ENCODE peak calls at places on chromosome X, in six cellular contexts. One of them, this sample, is unnamed.

GRCh38 chrX:119602701-119603255 is 3.4 kb downstream of the NKRF start:
- DNase-seq in GM12878: no peak
- DNase-seq in endothelial cell of umbilical vein: no peak
- DNase-seq in A549: no peak
- DNase-seq in K562: no peak
- DNase-seq in HepG2: no peak
- DNase-seq in this sample: no peak

GRCh38 chrX:110944793-110945466 is 149.3 kb upstream of the CHRDL1 start:
- DNase-seq in endothelial cell of umbilical vein: no peak
- DNase-seq in A549: no peak
- DNase-seq in HepG2: no peak
- DNase-seq in K562: no peak
- DNase-seq in GM12878: no peak
- DNase-seq in this sample: no peak

GRCh38 chrX:104319346-104319745 is 64.6 kb upstream of the ESX1 start:
- DNase-seq in A549: no peak
- DNase-seq in K562: no peak
- DNase-seq in HepG2: no peak
- DNase-seq in GM12878: no peak
- DNase-seq in endothelial cell of umbilical vein: no peak
- DNase-seq in this sample: no peak

GRCh38 chrX:41664307-41665299 is 24.2 kb upstream of the GPR34 start:
- DNase-seq in HepG2: no peak
- DNase-seq in endothelial cell of umbilical vein: no peak
- DNase-seq in GM12878: no peak
- DNase-seq in A549: no peak
- DNase-seq in K562: no peak
- DNase-seq in this sample: no peak

GRCh38 chrX:123899701-123900100 is 39.8 kb downstream of the XIAP start:
- DNase-seq in K562: no peak
- DNase-seq in HepG2: no peak
- DNase-seq in endothelial cell of umbilical vein: peak; percentile 4
- DNase-seq in GM12878: no peak
- DNase-seq in A549: no peak
- DNase-seq in this sample: no peak

GRCh38 chrX:13868481-13869040 is 51.7 kb upstream of the GPM6B start:
- DNase-seq in A549: no peak
- DNase-seq in HepG2: no peak
- DNase-seq in K562: no peak
- DNase-seq in GM12878: no peak
- DNase-seq in endothelial cell of umbilical vein: no peak
- DNase-seq in this sample: no peak

GRCh38 chrX:47831788-47832187 is 4.9 kb upstream of the ZNF81 start:
- DNase-seq in K562: peak; percentile 67
- DNase-seq in endothelial cell of umbilical vein: peak; percentile 31
- DNase-seq in HepG2: peak; percentile 29
- DNase-seq in GM12878: no peak
- DNase-seq in A549: peak; percentile 38
- DNase-seq in this sample: peak; percentile 61

GRCh38 chrX:13752646-13753045 is 18.1 kb downstream of the OFD1 start:
- DNase-seq in GM12878: no peak
- DNase-seq in A549: no peak
- DNase-seq in K562: no peak
- DNase-seq in endothelial cell of umbilical vein: no peak
- DNase-seq in HepG2: no peak
- DNase-seq in this sample: peak; percentile 79

GRCh38 chrX:347351-348117 is 28.9 kb upstream of the GTPBP6 start:
- DNase-seq in GM12878: no peak
- DNase-seq in endothelial cell of umbilical vein: no peak
- DNase-seq in A549: no peak
- DNase-seq in HepG2: no peak
- DNase-seq in K562: no peak
- DNase-seq in this sample: no peak

GRCh38 chrX:151722241-151722846 is 6.5 kb downstream of the FATE1 start:
- DNase-seq in endothelial cell of umbilical vein: no peak
- DNase-seq in GM12878: no peak
- DNase-seq in HepG2: peak; percentile 7
- DNase-seq in A549: peak; percentile 5
- DNase-seq in K562: peak; percentile 62
- DNase-seq in this sample: peak; percentile 66

GRCh38 chrX:12702509-12703091 is 88.6 kb upstream of the PRPS2 start:
- DNase-seq in K562: peak; percentile 23
- DNase-seq in GM12878: no peak
- DNase-seq in A549: no peak
- DNase-seq in HepG2: peak; percentile 1
- DNase-seq in endothelial cell of umbilical vein: peak; percentile 1
- DNase-seq in this sample: peak; percentile 21

GRCh38 chrX:149504226-149504914 is 736 bp downstream of the IDS start:
- DNase-seq in endothelial cell of umbilical vein: no peak
- DNase-seq in A549: peak; percentile 36
- DNase-seq in K562: peak; percentile 65
- DNase-seq in HepG2: no peak
- DNase-seq in GM12878: no peak
- DNase-seq in this sample: peak; percentile 39

GRCh38 chrX:19758536-19758935 is 128.9 kb downstream of the SH3KBP1 start:
- DNase-seq in HepG2: peak; percentile 26
- DNase-seq in endothelial cell of umbilical vein: no peak
- DNase-seq in K562: peak; percentile 5
- DNase-seq in GM12878: no peak
- DNase-seq in A549: no peak
- DNase-seq in this sample: peak; percentile 89

GRCh38 chrX:15930585-15930984 is 76.0 kb upstream of the AP1S2 start:
- DNase-seq in endothelial cell of umbilical vein: peak; percentile 36
- DNase-seq in K562: peak; percentile 17
- DNase-seq in A549: peak; percentile 6
- DNase-seq in HepG2: no peak
- DNase-seq in GM12878: peak; percentile 13
- DNase-seq in this sample: peak; percentile 27

GRCh38 chrX:119688856-119689455 is 4.0 kb downstream of the SEPTIN6 start:
- DNase-seq in A549: no peak
- DNase-seq in K562: no peak
- DNase-seq in endothelial cell of umbilical vein: no peak
- DNase-seq in HepG2: no peak
- DNase-seq in GM12878: no peak
- DNase-seq in this sample: no peak

DNA sequence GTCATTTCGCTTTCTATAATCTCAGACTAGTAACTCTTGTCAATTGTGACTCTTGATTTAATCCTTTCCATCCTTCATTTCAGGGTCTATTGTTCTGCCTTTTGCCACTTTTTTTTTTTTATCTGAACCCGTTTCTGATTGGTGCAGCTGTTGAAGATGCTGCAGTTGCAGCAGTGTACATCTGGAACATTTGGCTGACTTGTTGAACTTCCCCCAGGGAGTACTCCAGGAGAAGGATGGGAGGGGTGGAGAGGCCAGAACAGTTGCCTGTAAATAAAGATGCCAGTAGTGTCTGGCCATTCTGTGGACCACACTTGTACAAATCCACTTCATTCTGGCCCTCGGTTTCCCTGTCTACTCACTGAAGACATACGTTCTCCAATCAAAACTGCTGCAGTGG is 1.0 kb upstream of the EDA start:
- DNase-seq in HepG2: no peak
- DNase-seq in K562: no peak
- DNase-seq in GM12878: no peak
- DNase-seq in A549: no peak
- DNase-seq in endothelial cell of umbilical vein: no peak
- DNase-seq in this sample: no peak
- TF ChIP-seq MYC in HepG2: no peak
- TF ChIP-seq MYC in K562: no peak
- TF ChIP-seq MYC in GM12878: no peak
- TF ChIP-seq MYC in A549: no peak
- TF ChIP-seq MYC in endothelial cell of umbilical vein: no peak
- TF ChIP-seq MYC in this sample: no peak

DNA sequence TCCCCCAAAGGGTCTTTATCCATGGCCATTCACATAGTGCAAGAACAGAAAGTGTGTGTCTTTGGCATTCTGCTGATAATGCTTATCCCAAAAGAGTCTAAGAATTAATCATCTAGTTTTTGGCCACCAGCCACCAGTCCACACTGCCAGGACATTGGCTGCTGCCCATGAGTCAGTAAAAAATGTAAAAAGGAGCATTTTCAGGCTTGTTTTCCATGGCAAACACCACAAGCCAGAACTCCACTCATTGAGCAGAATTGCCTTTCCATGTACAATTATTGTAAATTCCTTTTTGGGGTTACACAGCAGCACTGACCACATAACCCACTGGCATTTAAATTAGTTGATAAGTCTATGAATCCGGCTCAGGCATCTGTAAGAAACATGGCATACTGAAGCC is 89.2 kb upstream of the PRDX4 start:
- DNase-seq in HepG2: no peak
- DNase-seq in GM12878: no peak
- DNase-seq in A549: no peak
- DNase-seq in endothelial cell of umbilical vein: no peak
- DNase-seq in K562: no peak
- DNase-seq in this sample: no peak
- TF ChIP-seq MAX in HepG2: no peak
- TF ChIP-seq MAX in GM12878: no peak
- TF ChIP-seq MAX in A549: no peak
- TF ChIP-seq MAX in endothelial cell of umbilical vein: no peak
- TF ChIP-seq MAX in K562: no peak
- TF ChIP-seq MAX in this sample: no peak

GRCh38 chrX:112822892-112823291 is 17.7 kb downstream of the AMOT start:
- DNase-seq in HepG2: no peak
- DNase-seq in K562: no peak
- DNase-seq in endothelial cell of umbilical vein: no peak
- DNase-seq in A549: no peak
- DNase-seq in GM12878: no peak
- DNase-seq in this sample: no peak
- TF ChIP-seq MYC in HepG2: no peak
- TF ChIP-seq MYC in K562: no peak
- TF ChIP-seq MYC in endothelial cell of umbilical vein: no peak
- TF ChIP-seq MYC in A549: no peak
- TF ChIP-seq MYC in GM12878: no peak
- TF ChIP-seq MYC in this sample: no peak

GRCh38 chrX:7640392-7640791 is 202.6 kb upstream of the VCX start:
- DNase-seq in HepG2: peak; percentile 3
- DNase-seq in endothelial cell of umbilical vein: no peak
- DNase-seq in GM12878: no peak
- DNase-seq in K562: no peak
- DNase-seq in A549: no peak
- DNase-seq in this sample: no peak
- TF ChIP-seq MAX in HepG2: no peak
- TF ChIP-seq MAX in endothelial cell of umbilical vein: no peak
- TF ChIP-seq MAX in GM12878: no peak
- TF ChIP-seq MAX in K562: no peak
- TF ChIP-seq MAX in A549: no peak
- TF ChIP-seq MAX in this sample: no peak

DNA sequence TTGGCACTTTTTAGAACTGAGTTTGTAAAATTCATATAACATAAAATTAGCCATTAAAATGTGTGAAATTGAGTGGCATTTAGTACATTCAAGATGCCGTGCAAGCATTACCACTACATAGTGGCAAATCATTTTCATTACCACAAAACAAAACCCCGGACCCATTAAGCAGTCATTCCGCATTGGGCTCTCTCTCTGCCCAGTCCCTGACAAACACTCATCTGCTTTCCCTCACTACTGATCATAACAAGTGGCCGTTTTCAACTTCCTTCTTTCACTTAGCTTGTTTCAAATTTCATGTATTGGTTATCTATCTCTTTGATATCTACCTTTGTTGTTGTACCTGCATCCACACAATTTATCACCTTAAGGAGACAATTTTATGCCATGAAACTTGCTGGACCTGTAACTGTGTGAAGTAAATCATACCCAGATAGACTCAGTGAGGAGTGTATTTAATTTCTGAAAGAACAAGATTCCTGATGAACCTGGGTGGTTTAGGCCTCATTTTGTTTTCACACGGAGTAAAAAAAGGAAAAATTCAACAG is 202.1 kb downstream of the OR13H1 start:
- DNase-seq in HepG2: no peak
- DNase-seq in endothelial cell of umbilical vein: no peak
- DNase-seq in K562: no peak
- DNase-seq in GM12878: peak; percentile 56
- DNase-seq in A549: no peak
- DNase-seq in this sample: no peak
- TF ChIP-seq MYC in HepG2: no peak
- TF ChIP-seq MYC in endothelial cell of umbilical vein: no peak
- TF ChIP-seq MYC in K562: no peak
- TF ChIP-seq MYC in GM12878: no peak
- TF ChIP-seq MYC in A549: no peak
- TF ChIP-seq MYC in this sample: no peak

DNA sequence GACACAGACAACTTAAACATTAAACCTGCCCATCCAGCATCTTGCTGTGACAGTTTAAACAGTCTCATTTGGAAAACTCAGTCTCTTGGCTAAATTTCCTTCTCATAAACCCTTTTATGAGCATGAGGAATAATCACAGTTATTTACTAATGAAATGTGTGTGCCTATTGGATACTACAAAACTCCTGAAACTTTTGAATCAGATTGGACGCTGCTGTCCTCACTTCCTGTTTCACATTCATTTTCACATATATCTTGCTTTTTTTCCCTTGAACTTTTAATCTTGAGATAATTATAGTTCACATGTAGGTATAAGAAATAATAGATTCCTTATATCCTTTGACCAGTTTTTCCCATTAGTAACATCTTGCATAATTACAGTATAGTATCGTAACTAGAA is 111.7 kb downstream of the CDKL5 start:
- DNase-seq in HepG2: no peak
- DNase-seq in K562: no peak
- DNase-seq in GM12878: no peak
- DNase-seq in A549: no peak
- DNase-seq in endothelial cell of umbilical vein: no peak
- DNase-seq in this sample: no peak
- TF ChIP-seq MAX in HepG2: no peak
- TF ChIP-seq MAX in K562: no peak
- TF ChIP-seq MAX in GM12878: no peak
- TF ChIP-seq MAX in A549: no peak
- TF ChIP-seq MAX in endothelial cell of umbilical vein: no peak
- TF ChIP-seq MAX in this sample: no peak